ENCODE peak calls at places on chromosome 6, in four cellular contexts. A is right lobe of liver, P is mesenchymal stem cell, Y is kidney. G is an unnamed sample.

GRCh38 chr6:45558858-45559257 is 181.1 kb upstream of the SUPT3H start:
- DNase-seq in A (no peak), P (no peak), Y (no peak), G (no peak)

GRCh38 chr6:154482858-154483257 is 27.6 kb downstream of the CNKSR3 start:
- DNase-seq in A (no peak), P (no peak), Y (no peak), G (no peak)

GRCh38 chr6:91487729-91488392 is 901.0 kb upstream of the MAP3K7 start:
- DNase-seq in A (no peak), P (no peak), Y (no peak), G (no peak)

GRCh38 chr6:98416027-98416426 is 418.3 kb upstream of the POU3F2 start:
- DNase-seq in A (no peak), P (no peak), Y (no peak), G (no peak)

GRCh38 chr6:118202517-118202916 is 295.5 kb downstream of the SLC35F1 start:
- DNase-seq in A (no peak), P (no peak), Y (no peak), G (no peak)

GRCh38 chr6:13711384-13711725 is 280 bp downstream of the RANBP9 start:
- DNase-seq in A (no peak), P (peak; percentile 74), Y (peak; percentile 93), G (no peak)

GRCh38 chr6:24743265-24743943 is 24.4 kb upstream of the C6orf62 start:
- DNase-seq in A (no peak), P (peak; percentile 96), Y (no peak), G (no peak)

GRCh38 chr6:35146453-35146852 is 5.3 kb upstream of the TCP11 start:
- DNase-seq in A (peak; percentile 74), P (peak; percentile 59), Y (no peak), G (peak; percentile 72)

GRCh38 chr6:12185081-12185673 is 105.0 kb upstream of the EDN1 start:
- DNase-seq in A (no peak), P (no peak), Y (no peak), G (no peak)

GRCh38 chr6:89483111-89483720 is 50.3 kb downstream of the ANKRD6 start:
- DNase-seq in A (no peak), P (peak; percentile 7), Y (no peak), G (no peak)

GRCh38 chr6:131688286-131688685 is 12.9 kb downstream of the OR2A4 start:
- DNase-seq in A (no peak), P (no peak), Y (no peak), G (no peak)
- H3K27ac ChIP-seq in A (no peak overlapping the region), P (no peak overlapping the region), Y (no peak overlapping the region), G (no peak overlapping the region)

GRCh38 chr6:33276864-33277662 is at the start of gene B3GALT4:
- DNase-seq in A (peak; percentile 70), P (peak; percentile 77), Y (peak; percentile 94), G (peak; percentile 90)
- H3K4me1 ChIP-seq in A (peaks cover 41% of the 10 kb centered on the region), P (peaks cover 40% of the 10 kb centered on the region), Y (peaks cover 30% of the 10 kb centered on the region), G (peaks cover 52% of the 10 kb centered on the region)

GRCh38 chr6:27448456-27448855 is 24.4 kb downstream of the ZNF184 start:
- DNase-seq in A (no peak), P (no peak), Y (no peak), G (no peak)

GRCh38 chr6:27452496-27452897 is 20.4 kb downstream of the ZNF184 start:
- DNase-seq in A (no peak), P (peak; percentile 35), Y (no peak), G (no peak)

GRCh38 chr6:27451660-27452390 is 21.1 kb downstream of the ZNF184 start:
- DNase-seq in A (no peak), P (no peak), Y (no peak), G (no peak)
- H3K9me3 ChIP-seq in A (peaks cover 29% of the 10 kb centered on the region), P (peaks cover 96% of the 10 kb centered on the region), Y (peaks cover 84% of the 10 kb centered on the region), G (peaks cover 74% of the 10 kb centered on the region)

GRCh38 chr6:170278743-170279094 is 12.2 kb downstream of the DLL1 start:
- DNase-seq in A (no peak), P (no peak), Y (no peak), G (no peak)

GRCh38 chr6:170279977-170280688 is 10.7 kb downstream of the DLL1 start:
- DNase-seq in A (no peak), P (no peak), Y (peak; percentile 94), G (peak; percentile 93)

GRCh38 chr6:170279426-170279825 is 11.5 kb downstream of the DLL1 start:
- DNase-seq in A (no peak), P (no peak), Y (no peak), G (no peak)

GRCh38 chr6:170281331-170282292 is 9.3 kb downstream of the DLL1 start:
- DNase-seq in A (no peak), P (no peak), Y (peak; percentile 63), G (peak; percentile 64)

GRCh38 chr6:170280689-170281045 is 10.2 kb downstream of the DLL1 start:
- DNase-seq in A (no peak), P (no peak), Y (peak; percentile 53), G (no peak)
- H3K27ac ChIP-seq in A (no peak overlapping the region), P (no peak overlapping the region), Y (no peak overlapping the region), G (peak overlapping the region; percentile 65)